ENCODE peak calls at places on chromosomes 16 and 17, in nine cellular contexts. X is AG04450, D is GM12878, K is tibial nerve, V is WERI-Rb-1, R is IMR-90, T is brain microvascular endothelial cell, H is lower lobe of right lung, U is Peyer's patch. W is an unnamed sample.

GRCh38 chr17:33229499-33229898 is 63.6 kb downstream of the ASIC2 start:
- DNase-seq in X (no peak), D (no peak), K (no peak), V (no peak), R (no peak), T (no peak), H (no peak), U (no peak), W (no peak)

GRCh38 chr16:23584186-23585076 is 11.7 kb downstream of the NDUFAB1 start:
- DNase-seq in X (no peak), D (no peak), K (no peak), V (no peak), R (peak; percentile 38), T (no peak), H (no peak), U (no peak), W (no peak)

GRCh38 chr16:69057400-69058378 is 47.8 kb upstream of the HAS3 start:
- DNase-seq in X (no peak), D (peak; percentile 59), K (no peak), V (peak; percentile 43), R (peak; percentile 91), T (peak; percentile 87), H (no peak), U (no peak), W (no peak)

GRCh38 chr17:62591323-62591722 is 36.1 kb upstream of the MRC2 start:
- DNase-seq in X (no peak), D (no peak), K (peak; percentile 19), V (no peak), R (no peak), T (no peak), H (no peak), U (no peak), W (no peak)

GRCh38 chr16:56930516-56931252 is 1.3 kb upstream of the HERPUD1 start:
- DNase-seq in X (no peak), D (no peak), K (no peak), V (peak; percentile 44), R (no peak), T (no peak), H (no peak), U (peak; percentile 58), W (no peak)

GRCh38 chr17:9252525-9252924 is 231.2 kb downstream of the NTN1 start:
- DNase-seq in X (no peak), D (no peak), K (no peak), V (no peak), R (no peak), T (no peak), H (no peak), U (no peak), W (no peak)

GRCh38 chr16:4846503-4846900 is 586 bp downstream of the GLYR1 start:
- DNase-seq in X (no peak), D (no peak), K (peak; percentile 18), V (peak; percentile 54), R (peak; percentile 55), T (peak; percentile 64), H (peak; percentile 73), U (peak; percentile 79), W (peak; percentile 89)

GRCh38 chr16:25060920-25061319 is 45.8 kb upstream of the ARHGAP17 start:
- DNase-seq in X (no peak), D (no peak), K (no peak), V (peak; percentile 21), R (peak; percentile 31), T (no peak), H (no peak), U (no peak), W (no peak)

GRCh38 chr17:82234211-82235055 is 5.6 kb downstream of the SLC16A3 start:
- DNase-seq in X (no peak), D (no peak), K (no peak), V (no peak), R (no peak), T (no peak), H (no peak), U (no peak), W (no peak)

GRCh38 chr16:81204794-81205680 is 33.5 kb upstream of the BCO1 start:
- DNase-seq in X (peak; percentile 27), D (peak; percentile 11), K (peak; percentile 34), V (peak; percentile 9), R (peak; percentile 64), T (peak; percentile 33), H (no peak), U (no peak), W (no peak)

GRCh38 chr16:72042157-72042660 is 12.1 kb upstream of the HP start:
- DNase-seq in X (no peak), D (no peak), K (no peak), V (no peak), R (no peak), T (no peak), H (no peak), U (no peak), W (no peak)

GRCh38 chr17:3935825-3936355 is 19.6 kb upstream of the P2RX1 start:
- DNase-seq in X (peak; percentile 32), D (no peak), K (no peak), V (no peak), R (peak; percentile 76), T (peak; percentile 75), H (no peak), U (no peak), W (no peak)
- H3K27ac ChIP-seq in X (no peak overlapping the region), D (no peak overlapping the region), K (no peak overlapping the region), V (no peak overlapping the region), R (no peak overlapping the region), T (no peak overlapping the region), H (no peak overlapping the region), U (no peak overlapping the region), W (no peak overlapping the region)

GRCh38 chr17:57905875-57906455 is 49.2 kb downstream of the CUEDC1 start:
- DNase-seq in X (no peak), D (peak; percentile 44), K (no peak), V (no peak), R (no peak), T (no peak), H (no peak), U (no peak), W (no peak)

GRCh38 chr17:57909548-57909947 is 45.7 kb downstream of the CUEDC1 start:
- DNase-seq in X (no peak), D (no peak), K (no peak), V (no peak), R (no peak), T (no peak), H (no peak), U (no peak), W (no peak)

GRCh38 chr17:57903961-57904360 is 51.3 kb downstream of the CUEDC1 start:
- DNase-seq in X (no peak), D (no peak), K (no peak), V (no peak), R (no peak), T (no peak), H (peak; percentile 35), U (no peak), W (no peak)

GRCh38 chr17:57908278-57908677 is 46.9 kb downstream of the CUEDC1 start:
- DNase-seq in X (no peak), D (no peak), K (no peak), V (no peak), R (no peak), T (no peak), H (no peak), U (no peak), W (no peak)

DNA sequence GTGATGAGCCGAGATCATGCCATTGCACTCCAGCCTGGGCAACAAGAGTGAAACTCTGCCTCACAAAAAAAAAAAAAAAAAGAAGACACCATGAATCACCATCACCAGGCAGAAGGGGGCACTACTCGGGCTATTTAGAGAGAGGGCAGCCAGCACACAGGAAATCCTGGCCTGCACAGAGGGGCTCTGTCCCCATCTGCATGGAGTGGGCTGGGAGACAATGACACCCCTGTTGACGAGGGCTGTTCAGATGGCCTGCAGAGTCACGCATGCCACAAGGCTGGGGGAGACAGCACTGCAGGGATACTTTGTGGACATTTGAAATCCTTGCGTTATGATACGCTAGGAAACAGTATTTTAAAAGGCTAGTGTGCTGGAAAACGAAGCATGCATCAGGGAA is 48.3 kb downstream of the CUEDC1 start:
- DNase-seq in X (no peak), D (no peak), K (no peak), V (peak; percentile 62), R (no peak), T (no peak), H (no peak), U (no peak), W (no peak)
- TF ChIP-seq CTCF in X (peak; percentile 22), D (no peak), K (no peak), V (peak; percentile 48), R (peak; percentile 36), T (peak; percentile 51), H (no peak), U (no peak), W (no peak)

DNA sequence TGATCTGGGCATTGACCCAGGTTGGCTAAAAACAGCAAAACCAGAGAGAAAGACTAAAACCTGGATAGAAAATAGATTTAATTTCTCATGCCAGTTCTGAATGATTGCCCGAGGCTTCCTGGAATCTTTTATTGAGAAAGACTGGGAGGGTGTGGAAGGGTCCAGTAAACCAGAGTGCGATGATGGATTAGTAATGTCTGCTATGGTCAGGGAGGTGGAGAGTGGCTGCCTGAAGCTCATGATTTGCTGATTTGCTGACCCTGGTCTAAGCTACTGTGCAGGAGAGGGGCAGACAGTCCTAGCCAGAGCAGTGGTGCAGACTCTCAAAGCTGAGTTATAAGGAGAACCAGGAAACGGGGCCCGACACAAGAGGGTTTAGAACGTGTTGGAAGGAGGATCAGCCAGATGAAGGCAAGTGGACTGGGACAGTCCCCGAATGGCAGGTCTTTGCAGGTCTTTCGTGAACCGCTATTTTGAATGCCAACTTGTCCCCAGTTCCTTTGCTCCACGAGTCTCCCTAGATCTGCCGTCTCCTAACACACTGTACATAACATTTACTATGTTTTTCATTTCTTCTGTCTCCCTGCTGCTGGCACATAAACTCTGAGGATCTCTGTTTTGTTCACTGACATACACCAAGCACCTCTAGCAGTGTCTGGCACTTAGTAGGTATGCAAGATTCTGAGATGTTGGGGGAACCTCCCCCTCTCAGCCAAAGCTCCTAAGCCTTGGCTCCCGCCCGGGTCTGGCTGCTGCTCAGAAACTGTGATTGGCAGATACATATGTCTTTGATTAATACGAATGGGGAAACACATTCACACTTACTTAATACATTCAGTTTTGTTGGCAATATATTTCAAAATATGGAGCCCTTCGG is 237.3 kb upstream of the TNRC6C start:
- DNase-seq in X (no peak), D (no peak), K (no peak), V (no peak), R (no peak), T (no peak), H (no peak), U (no peak), W (no peak)
- H3K4me3 ChIP-seq in X (no peak overlapping the region), D (no peak overlapping the region), K (no peak overlapping the region), V (no peak overlapping the region), R (no peak overlapping the region), T (no peak overlapping the region), H (no peak overlapping the region), U (no peak overlapping the region), W (no peak overlapping the region)

DNA sequence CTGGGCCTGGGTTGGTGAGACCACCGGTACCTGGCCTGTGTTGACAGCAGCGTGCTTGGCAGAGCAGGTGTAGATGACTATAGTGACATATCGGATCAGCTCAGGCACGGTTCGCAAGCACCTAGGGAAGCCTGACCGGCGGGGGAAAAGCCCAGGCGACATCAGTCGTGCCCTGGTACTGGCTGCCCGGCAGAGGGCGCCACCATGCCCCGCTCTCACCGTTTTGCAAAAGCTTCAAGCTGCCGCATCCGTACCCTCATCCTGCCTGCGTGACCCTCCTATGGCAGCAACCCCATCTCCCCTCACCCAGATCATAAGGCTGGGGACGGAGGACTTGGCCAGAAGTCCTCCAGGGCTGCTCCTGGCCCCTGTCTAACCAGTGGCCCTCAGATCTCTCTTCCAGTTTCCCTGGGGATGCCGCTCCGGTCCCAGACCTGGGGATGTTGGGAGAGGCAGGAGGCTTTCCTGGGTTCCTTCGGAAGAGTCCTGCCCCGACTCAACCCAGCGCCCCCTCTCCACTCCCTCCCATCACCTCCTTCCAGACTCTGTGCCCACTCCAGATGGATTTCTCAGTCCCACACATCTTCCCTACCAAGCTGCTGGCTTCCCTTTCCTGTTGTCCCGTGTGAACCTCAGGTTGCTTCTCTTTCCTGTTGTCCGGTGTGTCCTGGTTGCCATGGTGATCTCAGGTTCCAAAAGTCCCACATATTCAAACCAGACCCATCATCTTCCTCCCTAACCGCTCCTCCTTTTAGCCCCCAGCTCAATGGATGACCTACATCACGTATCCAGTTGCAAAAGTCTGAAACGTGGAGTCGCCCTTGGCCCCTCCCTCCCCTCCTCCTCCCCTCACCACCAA is 13.7 kb downstream of the ALOX12B start:
- DNase-seq in X (no peak), D (no peak), K (no peak), V (peak; percentile 83), R (peak; percentile 49), T (peak; percentile 24), H (peak; percentile 85), U (peak; percentile 85), W (peak; percentile 95)
- H3K27ac ChIP-seq in X (peak overlapping the region; percentile 11), D (no peak overlapping the region), K (no peak overlapping the region), V (no peak overlapping the region), R (no peak overlapping the region), T (no peak overlapping the region), H (no peak overlapping the region), U (no peak overlapping the region), W (no peak overlapping the region)